ENCODE peak calls at places on chromosomes 1 and 21, in nine cellular contexts. One of them, this sample, is unnamed.

GRCh38 chr1:43979528-43980254 is 681 bp downstream of the B4GALT2 start:
- DNase-seq in IMR-90: peak
- DNase-seq in fibroblast of mammary gland: peak
- DNase-seq in NAMALWA: peak
- DNase-seq in NCI-H1105: peak
- DNase-seq in osteocyte: no peak
- DNase-seq in stimulated activated CD4-positive, alpha-beta T cell treated with anti-CD3 and anti-CD28 coated beads, Interleukin-1b, Interleukin-23, amount 100 ng/mL, for 24 hours: peak
- DNase-seq in non-pigmented ciliary epithelial cell: no peak
- DNase-seq in OCI-LY7: no peak
- DNase-seq in this sample: no peak

GRCh38 chr1:239386453-239387303 is at the start of gene CHRM3:
- DNase-seq in IMR-90: no peak
- DNase-seq in fibroblast of mammary gland: no peak
- DNase-seq in NAMALWA: no peak
- DNase-seq in NCI-H1105: peak
- DNase-seq in osteocyte: no peak
- DNase-seq in stimulated activated CD4-positive, alpha-beta T cell treated with anti-CD3 and anti-CD28 coated beads, Interleukin-1b, Interleukin-23, amount 100 ng/mL, for 24 hours: peak
- DNase-seq in non-pigmented ciliary epithelial cell: no peak
- DNase-seq in OCI-LY7: no peak
- DNase-seq in this sample: peak

GRCh38 chr1:211095381-211095780 is 38.6 kb downstream of the KCNH1 start:
- DNase-seq in IMR-90: no peak
- DNase-seq in fibroblast of mammary gland: no peak
- DNase-seq in NAMALWA: no peak
- DNase-seq in NCI-H1105: no peak
- DNase-seq in osteocyte: no peak
- DNase-seq in stimulated activated CD4-positive, alpha-beta T cell treated with anti-CD3 and anti-CD28 coated beads, Interleukin-1b, Interleukin-23, amount 100 ng/mL, for 24 hours: no peak
- DNase-seq in non-pigmented ciliary epithelial cell: no peak
- DNase-seq in OCI-LY7: no peak
- DNase-seq in this sample: no peak

GRCh38 chr1:231690072-231690471 is 63.5 kb downstream of the DISC1 start:
- DNase-seq in IMR-90: no peak
- DNase-seq in fibroblast of mammary gland: no peak
- DNase-seq in NAMALWA: peak
- DNase-seq in NCI-H1105: no peak
- DNase-seq in osteocyte: no peak
- DNase-seq in stimulated activated CD4-positive, alpha-beta T cell treated with anti-CD3 and anti-CD28 coated beads, Interleukin-1b, Interleukin-23, amount 100 ng/mL, for 24 hours: no peak
- DNase-seq in non-pigmented ciliary epithelial cell: no peak
- DNase-seq in OCI-LY7: no peak
- DNase-seq in this sample: no peak

GRCh38 chr1:4585705-4586104 is 68.7 kb upstream of the AJAP1 start:
- DNase-seq in IMR-90: no peak
- DNase-seq in fibroblast of mammary gland: no peak
- DNase-seq in NAMALWA: no peak
- DNase-seq in NCI-H1105: no peak
- DNase-seq in osteocyte: no peak
- DNase-seq in stimulated activated CD4-positive, alpha-beta T cell treated with anti-CD3 and anti-CD28 coated beads, Interleukin-1b, Interleukin-23, amount 100 ng/mL, for 24 hours: no peak
- DNase-seq in non-pigmented ciliary epithelial cell: no peak
- DNase-seq in OCI-LY7: no peak
- DNase-seq in this sample: no peak

GRCh38 chr1:115183158-115183557 is 93.9 kb upstream of the TSPAN2 start:
- DNase-seq in IMR-90: no peak
- DNase-seq in fibroblast of mammary gland: no peak
- DNase-seq in NAMALWA: no peak
- DNase-seq in NCI-H1105: no peak
- DNase-seq in osteocyte: no peak
- DNase-seq in stimulated activated CD4-positive, alpha-beta T cell treated with anti-CD3 and anti-CD28 coated beads, Interleukin-1b, Interleukin-23, amount 100 ng/mL, for 24 hours: no peak
- DNase-seq in non-pigmented ciliary epithelial cell: no peak
- DNase-seq in OCI-LY7: no peak
- DNase-seq in this sample: no peak

GRCh38 chr21:41610042-41610839 is 102.3 kb upstream of the TMPRSS2 start:
- DNase-seq in IMR-90: peak
- DNase-seq in fibroblast of mammary gland: peak
- DNase-seq in NAMALWA: peak
- DNase-seq in NCI-H1105: peak
- DNase-seq in osteocyte: no peak
- DNase-seq in stimulated activated CD4-positive, alpha-beta T cell treated with anti-CD3 and anti-CD28 coated beads, Interleukin-1b, Interleukin-23, amount 100 ng/mL, for 24 hours: no peak
- DNase-seq in non-pigmented ciliary epithelial cell: no peak
- DNase-seq in OCI-LY7: peak
- DNase-seq in this sample: peak

GRCh38 chr1:27555700-27556424 is 48.1 kb downstream of the AHDC1 start:
- DNase-seq in IMR-90: no peak
- DNase-seq in fibroblast of mammary gland: no peak
- DNase-seq in NAMALWA: no peak
- DNase-seq in NCI-H1105: no peak
- DNase-seq in osteocyte: peak
- DNase-seq in stimulated activated CD4-positive, alpha-beta T cell treated with anti-CD3 and anti-CD28 coated beads, Interleukin-1b, Interleukin-23, amount 100 ng/mL, for 24 hours: no peak
- DNase-seq in non-pigmented ciliary epithelial cell: no peak
- DNase-seq in OCI-LY7: peak
- DNase-seq in this sample: no peak

This sample was measured in Panc1.